ENCODE peak calls at places on chromosomes 13 and 19, in five cellular contexts. K is cerebellar nuclear complex; W is CD4-positive, alpha-beta T cell; I is left cardiac atrium; X is stimulated activated CD4-positive, alpha-beta T cell treated with anti-CD3 and anti-CD28 coated beads, TNF-alpha, amount 100 ng/mL, for 4 hours. N is an unnamed sample.

GRCh38 chr19:48330012-48330681 is 4.8 kb downstream of the EMP3 start:
- DNase-seq in K (peak), W (peak), I (peak), X (peak), N (peak)

GRCh38 chr19:23002690-23003422 is at the start of gene ZNF728:
- DNase-seq in K (no peak), W (no peak), I (peak), X (no peak), N (no peak)

GRCh38 chr19:49896863-49897621 is at the start of gene IL4I1:
- DNase-seq in K (no peak), W (peak), I (no peak), X (no peak), N (peak)

GRCh38 chr13:110690516-110690915 is 15.4 kb downstream of the CARS2 start:
- DNase-seq in K (no peak), W (no peak), I (no peak), X (no peak), N (no peak)

GRCh38 chr13:106038752-106039151 is 496.7 kb downstream of the EFNB2 start:
- DNase-seq in K (no peak), W (no peak), I (no peak), X (no peak), N (no peak)

GRCh38 chr13:79775830-79776229 is 294.9 kb downstream of the NDFIP2 start:
- DNase-seq in K (no peak), W (no peak), I (no peak), X (no peak), N (peak)

GRCh38 chr19:45878043-45878794 is 7.7 kb downstream of the IRF2BP1 start:
- DNase-seq in K (no peak), W (no peak), I (no peak), X (no peak), N (no peak)

GRCh38 chr13:110616103-110617101 is 1.1 kb downstream of the NAXD start:
- DNase-seq in K (no peak), W (peak), I (no peak), X (peak), N (peak)

GRCh38 chr13:80118507-80118906 is 222.4 kb downstream of the SPRY2 start:
- DNase-seq in K (peak), W (no peak), I (no peak), X (no peak), N (no peak)

GRCh38 chr19:6720369-6721112 is at the start of gene C3:
- DNase-seq in K (no peak), W (no peak), I (peak), X (no peak), N (no peak)

GRCh38 chr13:43227721-43228120 is 204.3 kb downstream of the DNAJC15 start:
- DNase-seq in K (no peak), W (no peak), I (no peak), X (no peak), N (peak)

GRCh38 chr13:40564342-40564997 is 102.0 kb downstream of the FOXO1 start:
- DNase-seq in K (no peak), W (peak), I (no peak), X (no peak), N (peak)

GRCh38 chr13:64675256-64675892 is 2554.8 kb downstream of the PCDH9 start:
- DNase-seq in K (no peak), W (no peak), I (no peak), X (no peak), N (peak)

GRCh38 chr13:110454956-110455355 is 106.6 kb downstream of the RAB20 start:
- DNase-seq in K (no peak), W (no peak), I (no peak), X (no peak), N (no peak)

GRCh38 chr19:6362351-6362801 is 1.0 kb downstream of the CLPP start:
- DNase-seq in K (no peak), W (peak), I (no peak), X (no peak), N (no peak)

GRCh38 chr13:66567899-66568612 is 662.1 kb downstream of the PCDH9 start:
- DNase-seq in K (no peak), W (no peak), I (no peak), X (no peak), N (no peak)

GRCh38 chr19:6743714-6744380 is 4.4 kb downstream of the TRIP10 start:
- DNase-seq in K (no peak), W (no peak), I (no peak), X (no peak), N (no peak)

GRCh38 chr13:99434258-99434788 is 66.9 kb upstream of the TM9SF2 start:
- DNase-seq in K (no peak), W (peak), I (no peak), X (no peak), N (no peak)

GRCh38 chr13:71759506-71760225 is 107.3 kb downstream of the DACH1 start:
- DNase-seq in K (no peak), W (no peak), I (no peak), X (no peak), N (no peak)

GRCh38 chr13:48161530-48162179 is 66.8 kb upstream of the MED4 start:
- DNase-seq in K (no peak), W (no peak), I (peak), X (no peak), N (peak)

N was measured in lung microvascular endothelial cell.